ENCODE peak calls at places on chromosomes 11 and 22, in six cellular contexts. J is AG09319, S is NCI-H1105, K is pancreas, T is ecto neural progenitor cell, U is neural crest cell. O is an unnamed sample.

GRCh38 chr11:1652778-1653540 is 23.4 kb downstream of the KRTAP5-5 start:
- DNase-seq in S (peak), T (peak), J (peak), U (peak), K (peak), O (peak)

GRCh38 chr11:57356179-57356757 is 18.1 kb downstream of the P2RX3 start:
- DNase-seq in T (no peak), K (no peak), U (no peak), S (no peak), J (no peak), O (no peak)

GRCh38 chr11:119529936-119530335 is 107.0 kb upstream of the THY1 start:
- DNase-seq in U (no peak), J (no peak), S (no peak), K (no peak), T (no peak), O (no peak)

GRCh38 chr11:86099727-86100320 is 30.9 kb upstream of the PICALM start:
- DNase-seq in S (no peak), U (no peak), K (no peak), J (no peak), T (no peak), O (no peak)

GRCh38 chr11:34866375-34866774 is 49.8 kb downstream of the APIP start:
- DNase-seq in K (no peak), U (no peak), T (no peak), J (peak), S (no peak), O (no peak)

GRCh38 chr11:65593518-65594414 is 1.8 kb downstream of the KCNK7 start:
- DNase-seq in U (no peak), K (no peak), J (no peak), S (no peak), T (no peak), O (peak)

GRCh38 chr22:27885977-27886842 is 32.8 kb downstream of the PITPNB start:
- DNase-seq in J (peak), U (peak), K (no peak), T (no peak), S (no peak), O (peak)

GRCh38 chr11:2265396-2265795 is 5.0 kb downstream of the ASCL2 start:
- DNase-seq in T (no peak), K (no peak), U (no peak), J (no peak), S (no peak), O (no peak)

GRCh38 chr11:61752117-61752924 is at the start of gene MYRF:
- DNase-seq in K (peak), U (peak), T (peak), J (no peak), S (peak), O (peak)

GRCh38 chr11:14969922-14970323 is 2.2 kb downstream of the CALCA start:
- DNase-seq in U (peak), T (peak), S (no peak), K (peak), J (no peak), O (no peak)

GRCh38 chr11:10674440-10674855 is 19.1 kb downstream of the IRAG1 start:
- DNase-seq in T (no peak), S (no peak), K (no peak), J (no peak), U (no peak), O (no peak)

GRCh38 chr22:48241658-48242057 is 1479.2 kb downstream of the TBC1D22A start:
- DNase-seq in J (no peak), K (peak), T (peak), S (no peak), U (no peak), O (no peak)

GRCh38 chr11:86066033-86066432 is 2.9 kb downstream of the PICALM start:
- DNase-seq in U (no peak), K (no peak), T (no peak), S (no peak), J (no peak), O (no peak)

GRCh38 chr11:47020793-47021624 is 84.4 kb downstream of the CSTPP1 start:
- DNase-seq in K (no peak), S (no peak), T (no peak), U (no peak), J (no peak), O (no peak)

GRCh38 chr11:35335226-35335625 is 84.1 kb downstream of the SLC1A2 start:
- DNase-seq in K (no peak), S (no peak), J (no peak), T (no peak), U (no peak), O (no peak)

GRCh38 chr11:83249972-83250593 is 36.1 kb downstream of the CCDC90B start:
- DNase-seq in U (no peak), S (peak), T (no peak), J (no peak), K (no peak), O (no peak)

GRCh38 chr11:92342034-92342433 is 117.4 kb downstream of the FAT3 start:
- DNase-seq in U (no peak), K (no peak), J (no peak), S (no peak), T (no peak), O (no peak)

GRCh38 chr11:69877235-69877634 is 58.0 kb upstream of the FGF3 start:
- DNase-seq in J (no peak), T (peak), S (no peak), K (peak), U (no peak), O (no peak)